ENCODE peak calls at places on chromosome 21, in ten cellular contexts. One of them, this sample, is unnamed.
A peak's percentile ranks its signal among the peaks of the same experiment; 100 is the strongest.

GRCh38 chr21:16535100-16535418 is 805.3 kb downstream of the USP25 start:
- DNase-seq in GM20000: no peak
- DNase-seq in hypothalamus: peak; percentile 65
- DNase-seq in stomach: peak; percentile 30
- DNase-seq in activated naive CD4-positive, alpha-beta T cell treated with anti-CD3 and anti-CD28 coated beads, Interleukin-2, amount 50 U/mL, for 16 hours: no peak
- DNase-seq in stimulated activated CD8-positive, alpha-beta memory T cell treated with anti-CD3 and anti-CD28 coated beads, Interleukin-15, amount 100 ng/mL, for 24 hours: no peak
- DNase-seq in naive thymus-derived CD8-positive, alpha-beta T cell: no peak
- DNase-seq in CD8-positive, alpha-beta memory T cell: no peak
- DNase-seq in Right ventricle myocardium superior: peak; percentile 85
- DNase-seq in tibial nerve: peak; percentile 74
- DNase-seq in this sample: peak; percentile 92

GRCh38 chr21:36630485-36631206 is 68.3 kb upstream of the SIM2 start:
- DNase-seq in stimulated activated CD8-positive, alpha-beta memory T cell treated with anti-CD3 and anti-CD28 coated beads, Interleukin-15, amount 100 ng/mL, for 24 hours: peak; percentile 46
- DNase-seq in CD8-positive, alpha-beta memory T cell: peak; percentile 32
- DNase-seq in stomach: peak; percentile 80
- DNase-seq in Right ventricle myocardium superior: peak; percentile 50
- DNase-seq in tibial nerve: no peak
- DNase-seq in GM20000: peak; percentile 74
- DNase-seq in hypothalamus: peak; percentile 28
- DNase-seq in naive thymus-derived CD8-positive, alpha-beta T cell: peak; percentile 50
- DNase-seq in activated naive CD4-positive, alpha-beta T cell treated with anti-CD3 and anti-CD28 coated beads, Interleukin-2, amount 50 U/mL, for 16 hours: peak; percentile 63
- DNase-seq in this sample: peak; percentile 66

GRCh38 chr21:41648591-41649031 is 118.2 kb downstream of the RIPK4 start:
- DNase-seq in naive thymus-derived CD8-positive, alpha-beta T cell: no peak
- DNase-seq in Right ventricle myocardium superior: no peak
- DNase-seq in activated naive CD4-positive, alpha-beta T cell treated with anti-CD3 and anti-CD28 coated beads, Interleukin-2, amount 50 U/mL, for 16 hours: no peak
- DNase-seq in tibial nerve: no peak
- DNase-seq in hypothalamus: no peak
- DNase-seq in GM20000: no peak
- DNase-seq in CD8-positive, alpha-beta memory T cell: no peak
- DNase-seq in stomach: no peak
- DNase-seq in stimulated activated CD8-positive, alpha-beta memory T cell treated with anti-CD3 and anti-CD28 coated beads, Interleukin-15, amount 100 ng/mL, for 24 hours: no peak
- DNase-seq in this sample: no peak

GRCh38 chr21:44734841-44735240 is 23.5 kb upstream of the TSPEAR start:
- DNase-seq in GM20000: no peak
- DNase-seq in CD8-positive, alpha-beta memory T cell: no peak
- DNase-seq in stomach: no peak
- DNase-seq in hypothalamus: no peak
- DNase-seq in tibial nerve: no peak
- DNase-seq in naive thymus-derived CD8-positive, alpha-beta T cell: no peak
- DNase-seq in Right ventricle myocardium superior: no peak
- DNase-seq in activated naive CD4-positive, alpha-beta T cell treated with anti-CD3 and anti-CD28 coated beads, Interleukin-2, amount 50 U/mL, for 16 hours: no peak
- DNase-seq in stimulated activated CD8-positive, alpha-beta memory T cell treated with anti-CD3 and anti-CD28 coated beads, Interleukin-15, amount 100 ng/mL, for 24 hours: no peak
- DNase-seq in this sample: no peak

GRCh38 chr21:42403611-42404231 is at the start of gene UBASH3A:
- DNase-seq in naive thymus-derived CD8-positive, alpha-beta T cell: peak; percentile 38
- DNase-seq in GM20000: no peak
- DNase-seq in tibial nerve: no peak
- DNase-seq in hypothalamus: no peak
- DNase-seq in Right ventricle myocardium superior: no peak
- DNase-seq in activated naive CD4-positive, alpha-beta T cell treated with anti-CD3 and anti-CD28 coated beads, Interleukin-2, amount 50 U/mL, for 16 hours: peak; percentile 32
- DNase-seq in CD8-positive, alpha-beta memory T cell: peak; percentile 78
- DNase-seq in stimulated activated CD8-positive, alpha-beta memory T cell treated with anti-CD3 and anti-CD28 coated beads, Interleukin-15, amount 100 ng/mL, for 24 hours: no peak
- DNase-seq in stomach: no peak
- DNase-seq in this sample: no peak

GRCh38 chr21:36584980-36585940 is 105.3 kb upstream of the CLDN14 start:
- DNase-seq in GM20000: no peak
- DNase-seq in tibial nerve: no peak
- DNase-seq in stimulated activated CD8-positive, alpha-beta memory T cell treated with anti-CD3 and anti-CD28 coated beads, Interleukin-15, amount 100 ng/mL, for 24 hours: no peak
- DNase-seq in stomach: no peak
- DNase-seq in CD8-positive, alpha-beta memory T cell: no peak
- DNase-seq in naive thymus-derived CD8-positive, alpha-beta T cell: no peak
- DNase-seq in Right ventricle myocardium superior: no peak
- DNase-seq in activated naive CD4-positive, alpha-beta T cell treated with anti-CD3 and anti-CD28 coated beads, Interleukin-2, amount 50 U/mL, for 16 hours: no peak
- DNase-seq in hypothalamus: no peak
- DNase-seq in this sample: no peak

GRCh38 chr21:34154878-34155277 is 81.5 kb downstream of the MRPS6 start:
- DNase-seq in stomach: no peak
- DNase-seq in hypothalamus: no peak
- DNase-seq in naive thymus-derived CD8-positive, alpha-beta T cell: no peak
- DNase-seq in stimulated activated CD8-positive, alpha-beta memory T cell treated with anti-CD3 and anti-CD28 coated beads, Interleukin-15, amount 100 ng/mL, for 24 hours: no peak
- DNase-seq in CD8-positive, alpha-beta memory T cell: no peak
- DNase-seq in GM20000: no peak
- DNase-seq in tibial nerve: no peak
- DNase-seq in activated naive CD4-positive, alpha-beta T cell treated with anti-CD3 and anti-CD28 coated beads, Interleukin-2, amount 50 U/mL, for 16 hours: no peak
- DNase-seq in Right ventricle myocardium superior: no peak
- DNase-seq in this sample: no peak

GRCh38 chr21:39852021-39852721 is 15.1 kb upstream of the PCP4 start:
- DNase-seq in Right ventricle myocardium superior: no peak
- DNase-seq in stimulated activated CD8-positive, alpha-beta memory T cell treated with anti-CD3 and anti-CD28 coated beads, Interleukin-15, amount 100 ng/mL, for 24 hours: no peak
- DNase-seq in activated naive CD4-positive, alpha-beta T cell treated with anti-CD3 and anti-CD28 coated beads, Interleukin-2, amount 50 U/mL, for 16 hours: no peak
- DNase-seq in GM20000: no peak
- DNase-seq in stomach: no peak
- DNase-seq in hypothalamus: no peak
- DNase-seq in CD8-positive, alpha-beta memory T cell: no peak
- DNase-seq in naive thymus-derived CD8-positive, alpha-beta T cell: no peak
- DNase-seq in tibial nerve: no peak
- DNase-seq in this sample: no peak

GRCh38 chr21:33028759-33029511 is 3.2 kb downstream of the OLIG2 start:
- DNase-seq in Right ventricle myocardium superior: no peak
- DNase-seq in naive thymus-derived CD8-positive, alpha-beta T cell: no peak
- DNase-seq in tibial nerve: no peak
- DNase-seq in GM20000: peak; percentile 35
- DNase-seq in hypothalamus: no peak
- DNase-seq in stomach: no peak
- DNase-seq in activated naive CD4-positive, alpha-beta T cell treated with anti-CD3 and anti-CD28 coated beads, Interleukin-2, amount 50 U/mL, for 16 hours: peak; percentile 48
- DNase-seq in CD8-positive, alpha-beta memory T cell: no peak
- DNase-seq in stimulated activated CD8-positive, alpha-beta memory T cell treated with anti-CD3 and anti-CD28 coated beads, Interleukin-15, amount 100 ng/mL, for 24 hours: no peak
- DNase-seq in this sample: no peak

GRCh38 chr21:42209801-42210479 is 9.0 kb upstream of the ABCG1 start:
- DNase-seq in CD8-positive, alpha-beta memory T cell: no peak
- DNase-seq in naive thymus-derived CD8-positive, alpha-beta T cell: no peak
- DNase-seq in stimulated activated CD8-positive, alpha-beta memory T cell treated with anti-CD3 and anti-CD28 coated beads, Interleukin-15, amount 100 ng/mL, for 24 hours: no peak
- DNase-seq in stomach: peak; percentile 11
- DNase-seq in GM20000: no peak
- DNase-seq in tibial nerve: no peak
- DNase-seq in activated naive CD4-positive, alpha-beta T cell treated with anti-CD3 and anti-CD28 coated beads, Interleukin-2, amount 50 U/mL, for 16 hours: no peak
- DNase-seq in hypothalamus: no peak
- DNase-seq in Right ventricle myocardium superior: no peak
- DNase-seq in this sample: no peak

GRCh38 chr21:45634511-45635183 is 8.9 kb upstream of the PCBP3 start:
- DNase-seq in tibial nerve: no peak
- DNase-seq in GM20000: no peak
- DNase-seq in stomach: no peak
- DNase-seq in hypothalamus: no peak
- DNase-seq in stimulated activated CD8-positive, alpha-beta memory T cell treated with anti-CD3 and anti-CD28 coated beads, Interleukin-15, amount 100 ng/mL, for 24 hours: no peak
- DNase-seq in CD8-positive, alpha-beta memory T cell: no peak
- DNase-seq in naive thymus-derived CD8-positive, alpha-beta T cell: no peak
- DNase-seq in activated naive CD4-positive, alpha-beta T cell treated with anti-CD3 and anti-CD28 coated beads, Interleukin-2, amount 50 U/mL, for 16 hours: no peak
- DNase-seq in Right ventricle myocardium superior: no peak
- DNase-seq in this sample: no peak

GRCh38 chr21:33854604-33855003 is 61.0 kb downstream of the ATP5PO start:
- DNase-seq in stimulated activated CD8-positive, alpha-beta memory T cell treated with anti-CD3 and anti-CD28 coated beads, Interleukin-15, amount 100 ng/mL, for 24 hours: no peak
- DNase-seq in hypothalamus: no peak
- DNase-seq in CD8-positive, alpha-beta memory T cell: no peak
- DNase-seq in GM20000: no peak
- DNase-seq in tibial nerve: no peak
- DNase-seq in Right ventricle myocardium superior: no peak
- DNase-seq in naive thymus-derived CD8-positive, alpha-beta T cell: no peak
- DNase-seq in stomach: no peak
- DNase-seq in activated naive CD4-positive, alpha-beta T cell treated with anti-CD3 and anti-CD28 coated beads, Interleukin-2, amount 50 U/mL, for 16 hours: no peak
- DNase-seq in this sample: no peak

GRCh38 chr21:42456457-42456856 is 39.6 kb downstream of the RSPH1 start:
- DNase-seq in Right ventricle myocardium superior: no peak
- DNase-seq in tibial nerve: no peak
- DNase-seq in activated naive CD4-positive, alpha-beta T cell treated with anti-CD3 and anti-CD28 coated beads, Interleukin-2, amount 50 U/mL, for 16 hours: peak; percentile 48
- DNase-seq in CD8-positive, alpha-beta memory T cell: no peak
- DNase-seq in hypothalamus: no peak
- DNase-seq in GM20000: no peak
- DNase-seq in naive thymus-derived CD8-positive, alpha-beta T cell: no peak
- DNase-seq in stimulated activated CD8-positive, alpha-beta memory T cell treated with anti-CD3 and anti-CD28 coated beads, Interleukin-15, amount 100 ng/mL, for 24 hours: no peak
- DNase-seq in stomach: no peak
- DNase-seq in this sample: no peak

GRCh38 chr21:42627527-42628289 is 25.7 kb upstream of the PDE9A start:
- DNase-seq in GM20000: no peak
- DNase-seq in hypothalamus: no peak
- DNase-seq in tibial nerve: no peak
- DNase-seq in stimulated activated CD8-positive, alpha-beta memory T cell treated with anti-CD3 and anti-CD28 coated beads, Interleukin-15, amount 100 ng/mL, for 24 hours: no peak
- DNase-seq in activated naive CD4-positive, alpha-beta T cell treated with anti-CD3 and anti-CD28 coated beads, Interleukin-2, amount 50 U/mL, for 16 hours: no peak
- DNase-seq in naive thymus-derived CD8-positive, alpha-beta T cell: no peak
- DNase-seq in stomach: no peak
- DNase-seq in CD8-positive, alpha-beta memory T cell: no peak
- DNase-seq in Right ventricle myocardium superior: peak; percentile 88
- DNase-seq in this sample: peak; percentile 31

GRCh38 chr21:35849131-35849530 is 211.2 kb downstream of the SETD4 start:
- DNase-seq in hypothalamus: no peak
- DNase-seq in Right ventricle myocardium superior: no peak
- DNase-seq in stimulated activated CD8-positive, alpha-beta memory T cell treated with anti-CD3 and anti-CD28 coated beads, Interleukin-15, amount 100 ng/mL, for 24 hours: no peak
- DNase-seq in GM20000: no peak
- DNase-seq in naive thymus-derived CD8-positive, alpha-beta T cell: no peak
- DNase-seq in tibial nerve: no peak
- DNase-seq in activated naive CD4-positive, alpha-beta T cell treated with anti-CD3 and anti-CD28 coated beads, Interleukin-2, amount 50 U/mL, for 16 hours: no peak
- DNase-seq in stomach: no peak
- DNase-seq in CD8-positive, alpha-beta memory T cell: no peak
- DNase-seq in this sample: no peak

GRCh38 chr21:32463367-32463766 is 50.9 kb downstream of the EVA1C start:
- DNase-seq in GM20000: no peak
- DNase-seq in Right ventricle myocardium superior: no peak
- DNase-seq in hypothalamus: no peak
- DNase-seq in tibial nerve: no peak
- DNase-seq in stimulated activated CD8-positive, alpha-beta memory T cell treated with anti-CD3 and anti-CD28 coated beads, Interleukin-15, amount 100 ng/mL, for 24 hours: no peak
- DNase-seq in stomach: no peak
- DNase-seq in CD8-positive, alpha-beta memory T cell: no peak
- DNase-seq in activated naive CD4-positive, alpha-beta T cell treated with anti-CD3 and anti-CD28 coated beads, Interleukin-2, amount 50 U/mL, for 16 hours: no peak
- DNase-seq in naive thymus-derived CD8-positive, alpha-beta T cell: no peak
- DNase-seq in this sample: no peak

GRCh38 chr21:34029724-34030528 is 43.5 kb upstream of the MRPS6 start:
- DNase-seq in Right ventricle myocardium superior: no peak
- DNase-seq in CD8-positive, alpha-beta memory T cell: peak; percentile 41
- DNase-seq in stomach: peak; percentile 33
- DNase-seq in naive thymus-derived CD8-positive, alpha-beta T cell: no peak
- DNase-seq in stimulated activated CD8-positive, alpha-beta memory T cell treated with anti-CD3 and anti-CD28 coated beads, Interleukin-15, amount 100 ng/mL, for 24 hours: peak; percentile 13
- DNase-seq in tibial nerve: no peak
- DNase-seq in GM20000: peak; percentile 67
- DNase-seq in hypothalamus: peak; percentile 46
- DNase-seq in activated naive CD4-positive, alpha-beta T cell treated with anti-CD3 and anti-CD28 coated beads, Interleukin-2, amount 50 U/mL, for 16 hours: peak; percentile 32
- DNase-seq in this sample: peak; percentile 53

GRCh38 chr21:46182548-46183336 is 1.5 kb downstream of the SPATC1L start:
- DNase-seq in activated naive CD4-positive, alpha-beta T cell treated with anti-CD3 and anti-CD28 coated beads, Interleukin-2, amount 50 U/mL, for 16 hours: no peak
- DNase-seq in stimulated activated CD8-positive, alpha-beta memory T cell treated with anti-CD3 and anti-CD28 coated beads, Interleukin-15, amount 100 ng/mL, for 24 hours: no peak
- DNase-seq in hypothalamus: no peak
- DNase-seq in Right ventricle myocardium superior: peak; percentile 66
- DNase-seq in tibial nerve: no peak
- DNase-seq in naive thymus-derived CD8-positive, alpha-beta T cell: no peak
- DNase-seq in GM20000: no peak
- DNase-seq in stomach: no peak
- DNase-seq in CD8-positive, alpha-beta memory T cell: no peak
- DNase-seq in this sample: no peak

GRCh38 chr21:32499249-32500055 is 85.9 kb downstream of the TCP10L start:
- DNase-seq in CD8-positive, alpha-beta memory T cell: no peak
- DNase-seq in hypothalamus: no peak
- DNase-seq in Right ventricle myocardium superior: peak; percentile 55
- DNase-seq in naive thymus-derived CD8-positive, alpha-beta T cell: no peak
- DNase-seq in activated naive CD4-positive, alpha-beta T cell treated with anti-CD3 and anti-CD28 coated beads, Interleukin-2, amount 50 U/mL, for 16 hours: no peak
- DNase-seq in stomach: no peak
- DNase-seq in tibial nerve: no peak
- DNase-seq in stimulated activated CD8-positive, alpha-beta memory T cell treated with anti-CD3 and anti-CD28 coated beads, Interleukin-15, amount 100 ng/mL, for 24 hours: no peak
- DNase-seq in GM20000: no peak
- DNase-seq in this sample: no peak

GRCh38 chr21:45356251-45356650 is 48.7 kb upstream of the COL18A1 start:
- DNase-seq in naive thymus-derived CD8-positive, alpha-beta T cell: no peak
- DNase-seq in tibial nerve: no peak
- DNase-seq in GM20000: no peak
- DNase-seq in hypothalamus: no peak
- DNase-seq in Right ventricle myocardium superior: no peak
- DNase-seq in CD8-positive, alpha-beta memory T cell: no peak
- DNase-seq in activated naive CD4-positive, alpha-beta T cell treated with anti-CD3 and anti-CD28 coated beads, Interleukin-2, amount 50 U/mL, for 16 hours: no peak
- DNase-seq in stomach: no peak
- DNase-seq in stimulated activated CD8-positive, alpha-beta memory T cell treated with anti-CD3 and anti-CD28 coated beads, Interleukin-15, amount 100 ng/mL, for 24 hours: no peak
- DNase-seq in this sample: no peak

GRCh38 chr21:36883532-36884486 is 82.7 kb downstream of the HLCS start:
- DNase-seq in stimulated activated CD8-positive, alpha-beta memory T cell treated with anti-CD3 and anti-CD28 coated beads, Interleukin-15, amount 100 ng/mL, for 24 hours: no peak
- DNase-seq in CD8-positive, alpha-beta memory T cell: no peak
- DNase-seq in Right ventricle myocardium superior: no peak
- DNase-seq in activated naive CD4-positive, alpha-beta T cell treated with anti-CD3 and anti-CD28 coated beads, Interleukin-2, amount 50 U/mL, for 16 hours: no peak
- DNase-seq in naive thymus-derived CD8-positive, alpha-beta T cell: no peak
- DNase-seq in tibial nerve: no peak
- DNase-seq in hypothalamus: no peak
- DNase-seq in stomach: no peak
- DNase-seq in GM20000: no peak
- DNase-seq in this sample: no peak

GRCh38 chr21:45715441-45715840 is 71.9 kb downstream of the PCBP3 start:
- DNase-seq in Right ventricle myocardium superior: no peak
- DNase-seq in stomach: no peak
- DNase-seq in stimulated activated CD8-positive, alpha-beta memory T cell treated with anti-CD3 and anti-CD28 coated beads, Interleukin-15, amount 100 ng/mL, for 24 hours: no peak
- DNase-seq in activated naive CD4-positive, alpha-beta T cell treated with anti-CD3 and anti-CD28 coated beads, Interleukin-2, amount 50 U/mL, for 16 hours: no peak
- DNase-seq in GM20000: no peak
- DNase-seq in CD8-positive, alpha-beta memory T cell: no peak
- DNase-seq in tibial nerve: no peak
- DNase-seq in naive thymus-derived CD8-positive, alpha-beta T cell: no peak
- DNase-seq in hypothalamus: no peak
- DNase-seq in this sample: no peak

GRCh38 chr21:42315296-42315891 is at the start of gene TFF3:
- DNase-seq in GM20000: no peak
- DNase-seq in stomach: peak; percentile 64
- DNase-seq in Right ventricle myocardium superior: no peak
- DNase-seq in tibial nerve: no peak
- DNase-seq in CD8-positive, alpha-beta memory T cell: no peak
- DNase-seq in hypothalamus: no peak
- DNase-seq in naive thymus-derived CD8-positive, alpha-beta T cell: no peak
- DNase-seq in activated naive CD4-positive, alpha-beta T cell treated with anti-CD3 and anti-CD28 coated beads, Interleukin-2, amount 50 U/mL, for 16 hours: no peak
- DNase-seq in stimulated activated CD8-positive, alpha-beta memory T cell treated with anti-CD3 and anti-CD28 coated beads, Interleukin-15, amount 100 ng/mL, for 24 hours: no peak
- DNase-seq in this sample: no peak